ENCODE peak calls at places on chromosomes 7 and 10, in five cellular contexts. K is fibroblast of the aortic adventitia, G is adrenal gland, Y is mammary epithelial cell, N is GM12865. U is an unnamed sample.

GRCh38 chr10:110525349-110526260 is 27.9 kb downstream of the DUSP5 start:
- DNase-seq in K (peak; percentile 55), G (no peak), Y (peak; percentile 77), N (no peak), U (no peak)

GRCh38 chr10:27884185-27884630 is 114.7 kb downstream of the ODAD2 start:
- DNase-seq in K (no peak), G (no peak), Y (no peak), N (no peak), U (no peak)

GRCh38 chr10:90675621-90676020 is 182.2 kb downstream of the HTR7 start:
- DNase-seq in K (peak; percentile 71), G (no peak), Y (peak; percentile 69), N (no peak), U (no peak)

GRCh38 chr7:142461437-142461836 is 203.6 kb upstream of the PRSS58 start:
- DNase-seq in K (peak; percentile 79), G (no peak), Y (peak; percentile 80), N (no peak), U (no peak)

GRCh38 chr7:5394264-5395105 is 29.1 kb downstream of the TNRC18 start:
- DNase-seq in K (no peak), G (no peak), Y (no peak), N (no peak), U (peak; percentile 20)

GRCh38 chr10:25766213-25766612 is 167.8 kb upstream of the MYO3A start:
- DNase-seq in K (no peak), G (no peak), Y (no peak), N (no peak), U (no peak)

GRCh38 chr10:110368002-110368401 is 63.3 kb upstream of the SMNDC1 start:
- DNase-seq in K (no peak), G (no peak), Y (no peak), N (peak; percentile 49), U (no peak)

GRCh38 chr7:44431091-44431608 is 59.3 kb downstream of the NUDCD3 start:
- DNase-seq in K (no peak), G (peak; percentile 54), Y (no peak), N (peak; percentile 72), U (peak; percentile 65)

GRCh38 chr7:151954866-151955820 is 1.1 kb upstream of the GALNTL5 start:
- DNase-seq in K (peak; percentile 70), G (peak; percentile 43), Y (no peak), N (peak; percentile 9), U (no peak)

GRCh38 chr10:93386496-93387369 is 95.4 kb downstream of the MYOF start:
- DNase-seq in K (peak; percentile 47), G (no peak), Y (no peak), N (peak; percentile 11), U (no peak)

GRCh38 chr7:120806669-120807068 is 51.3 kb downstream of the TSPAN12 start:
- DNase-seq in K (no peak), G (no peak), Y (no peak), N (peak; percentile 33), U (peak; percentile 27)

GRCh38 chr10:72297968-72298773 is 24.4 kb downstream of the DDIT4 start:
- DNase-seq in K (peak; percentile 98), G (peak; percentile 99), Y (peak; percentile 93), N (peak; percentile 99), U (peak; percentile 92)

GRCh38 chr10:18504161-18504560 is 147.2 kb downstream of the NSUN6 start:
- DNase-seq in K (no peak), G (no peak), Y (no peak), N (no peak), U (no peak)

GRCh38 chr7:44062903-44063295 is 2.5 kb downstream of the PGAM2 start:
- DNase-seq in K (no peak), G (no peak), Y (no peak), N (no peak), U (no peak)

GRCh38 chr7:147678943-147679342 is 911.6 kb upstream of the C7orf33 start:
- DNase-seq in K (no peak), G (no peak), Y (no peak), N (no peak), U (no peak)

DNA sequence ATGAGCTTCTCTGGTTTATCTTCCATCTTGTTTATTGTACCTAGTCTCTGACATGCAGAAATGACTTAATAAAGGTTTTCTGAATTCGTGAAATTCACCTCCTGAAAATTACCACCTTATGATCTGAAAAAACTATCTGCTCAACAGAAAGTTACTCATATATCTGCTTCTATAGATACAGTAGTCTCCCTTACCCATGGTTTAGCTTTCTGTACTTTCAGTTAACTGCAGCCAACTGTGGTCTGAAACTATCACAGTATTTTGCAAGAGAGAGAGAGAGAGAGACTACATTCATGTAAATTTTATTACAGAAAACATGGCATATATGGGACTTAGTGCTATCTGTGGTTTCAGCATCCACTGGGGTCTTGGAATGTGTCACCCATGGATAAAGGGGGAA is 909.0 kb upstream of the C7orf33 start:
- DNase-seq in K (no peak), G (no peak), Y (no peak), N (no peak), U (no peak)
- TF ChIP-seq CTCF in K (no peak), G (no peak), Y (no peak), N (no peak), U (no peak)

GRCh38 chr10:102384053-102384452 is 11.5 kb upstream of the NFKB2 start:
- DNase-seq in K (peak; percentile 15), G (no peak), Y (no peak), N (no peak), U (no peak)
- TF ChIP-seq CTCF in K (peak; percentile 16), G (no peak), Y (peak; percentile 9), N (peak; percentile 6), U (peak; percentile 30)

GRCh38 chr7:1046722-1047679 is 2.7 kb downstream of the GPR146 start:
- DNase-seq in K (no peak), G (no peak), Y (no peak), N (no peak), U (no peak)

GRCh38 chr7:1044189-1045037 is at the start of gene GPR146:
- DNase-seq in K (peak; percentile 96), G (peak; percentile 98), Y (peak; percentile 95), N (peak; percentile 96), U (peak; percentile 100)

GRCh38 chr7:1045038-1045726 is 836 bp downstream of the GPR146 start:
- DNase-seq in K (no peak), G (no peak), Y (no peak), N (no peak), U (no peak)

GRCh38 chr7:1043552-1044188 is 676 bp upstream of the GPR146 start:
- DNase-seq in K (no peak), G (no peak), Y (no peak), N (no peak), U (no peak)

DNA sequence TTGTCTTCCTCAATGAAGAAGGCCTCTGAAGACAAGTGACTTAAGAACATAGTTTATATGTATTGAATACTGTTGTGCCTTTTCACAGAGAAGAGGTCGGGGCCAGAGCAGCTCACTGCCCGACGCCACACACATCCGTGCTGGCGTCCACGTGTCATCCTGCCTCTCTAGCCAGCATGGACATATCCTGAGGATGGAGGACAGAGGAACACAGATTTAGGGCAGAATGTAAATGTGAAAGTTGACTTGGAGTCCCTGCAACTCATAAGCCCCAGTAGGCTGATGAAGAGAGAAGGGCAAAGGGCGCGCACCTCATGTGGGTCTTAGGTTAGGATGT is 1.3 kb downstream of the GPR146 start:
- DNase-seq in K (no peak), G (no peak), Y (no peak), N (no peak), U (no peak)
- TF ChIP-seq CTCF in K (no peak), G (no peak), Y (no peak), N (no peak), U (no peak)

DNA sequence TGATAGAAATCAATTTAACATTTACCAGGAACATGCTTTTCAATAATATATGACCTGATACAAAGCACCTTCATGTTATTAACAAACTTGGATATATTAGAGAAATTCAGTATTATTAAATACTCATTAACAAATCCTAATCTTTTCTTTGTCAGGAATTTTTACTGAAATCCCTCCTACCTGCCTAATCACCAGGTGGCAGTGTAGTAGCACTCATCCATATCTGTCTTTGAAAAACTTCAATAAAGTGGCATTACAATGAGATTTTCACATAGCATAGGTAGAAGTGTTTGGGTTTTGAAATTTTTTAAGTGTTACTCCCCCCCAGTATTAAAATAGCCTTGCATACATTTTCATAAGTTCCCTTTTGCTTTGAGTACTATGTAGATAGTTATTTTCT is 1246.6 kb upstream of the LRRN3 start:
- DNase-seq in K (no peak), G (no peak), Y (no peak), N (peak; percentile 5), U (no peak)
- TF ChIP-seq CTCF in K (no peak), G (peak; percentile 51), Y (peak; percentile 68), N (peak; percentile 28), U (peak; percentile 42)

GRCh38 chr7:12851841-12852240 is 164.4 kb downstream of the ARL4A start:
- DNase-seq in K (peak; percentile 34), G (no peak), Y (no peak), N (no peak), U (no peak)

GRCh38 chr7:12851142-12851541 is 163.7 kb downstream of the ARL4A start:
- DNase-seq in K (no peak), G (no peak), Y (peak; percentile 68), N (no peak), U (no peak)

GRCh38 chr7:12855036-12855435 is 167.6 kb downstream of the ARL4A start:
- DNase-seq in K (no peak), G (no peak), Y (no peak), N (no peak), U (no peak)
- TF ChIP-seq CTCF in K (no peak), G (no peak), Y (no peak), N (no peak), U (no peak)

DNA sequence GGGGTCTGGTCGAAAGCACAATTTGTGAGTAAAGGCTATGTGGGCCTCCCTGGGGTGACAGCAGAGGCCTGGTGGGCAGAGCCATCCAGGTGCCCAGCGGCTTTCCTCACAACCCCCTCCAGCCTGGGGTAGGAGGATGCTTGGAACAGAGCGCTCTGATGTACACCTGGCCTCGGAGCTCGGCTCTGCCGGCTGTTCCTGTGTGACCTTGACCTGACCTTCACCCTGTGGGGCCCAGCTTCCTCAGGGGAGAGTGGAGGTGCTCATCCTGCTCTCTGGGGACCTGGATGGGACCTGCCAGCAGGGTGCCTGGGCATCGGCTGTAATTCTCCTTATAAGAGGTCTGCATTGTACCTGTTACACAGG is 28.9 kb downstream of the RET start:
- DNase-seq in K (no peak), G (no peak), Y (no peak), N (no peak), U (no peak)
- TF ChIP-seq CTCF in K (no peak), G (peak; percentile 3), Y (no peak), N (no peak), U (no peak)

GRCh38 chr10:178208-178607 is 43.0 kb downstream of the ZMYND11 start:
- DNase-seq in K (peak; percentile 70), G (no peak), Y (peak; percentile 19), N (peak; percentile 20), U (no peak)
- TF ChIP-seq CTCF in K (peak; percentile 20), G (peak; percentile 55), Y (peak; percentile 37), N (no peak), U (peak; percentile 40)